ENCODE peak calls at places on chromosomes 1 and 21, in ten cellular contexts. G, B, X, L, H, U, S, N, J and R are unnamed samples.

GRCh38 chr1:225658041-225658440 is 5.1 kb upstream of the ENAH start:
- DNase-seq in N (no peak), S (no peak), U (no peak), G (no peak), J (no peak), B (no peak), H (no peak), X (no peak), L (no peak), R (no peak)

GRCh38 chr1:183019126-183019740 is 4.0 kb upstream of the LAMC1 start:
- DNase-seq in H (no peak), N (no peak), X (no peak), L (no peak), B (no peak), U (no peak), J (no peak), S (no peak), G (no peak), R (no peak)

GRCh38 chr1:89708727-89709375 is 75.9 kb downstream of the LRRC8C start:
- DNase-seq in S (no peak), J (no peak), B (no peak), G (no peak), L (no peak), U (no peak), X (no peak), H (no peak), N (no peak), R (no peak)

GRCh38 chr1:55140546-55140983 is 74.6 kb downstream of the USP24 start:
- DNase-seq in B (peak), G (peak), U (peak), H (peak), N (peak), X (peak), J (peak), S (peak), L (peak), R (peak)

GRCh38 chr1:29176567-29176966 is 5.1 kb downstream of the SRSF4 start:
- DNase-seq in G (no peak), H (no peak), U (no peak), L (no peak), N (no peak), B (no peak), X (no peak), S (no peak), J (no peak), R (no peak)

GRCh38 chr1:35894183-35894582 is 11.2 kb downstream of the AGO1 start:
- DNase-seq in G (peak), L (no peak), U (no peak), H (no peak), X (no peak), S (no peak), B (no peak), J (no peak), N (peak), R (no peak)

GRCh38 chr1:48853006-48853405 is 76.3 kb upstream of the BEND5 start:
- DNase-seq in B (no peak), S (no peak), X (no peak), L (no peak), U (peak), G (peak), N (no peak), H (no peak), J (no peak), R (no peak)

GRCh38 chr1:228329887-228330286 is 76.7 kb downstream of the TRIM11 start:
- DNase-seq in N (no peak), S (no peak), U (no peak), G (no peak), H (no peak), L (no peak), B (no peak), J (no peak), X (no peak), R (no peak)

GRCh38 chr1:89673251-89673650 is 40.3 kb downstream of the LRRC8C start:
- DNase-seq in H (no peak), G (no peak), L (no peak), J (no peak), B (no peak), S (no peak), X (no peak), N (no peak), U (no peak), R (no peak)

GRCh38 chr21:45341261-45341660 is 53.6 kb upstream of the POFUT2 start:
- DNase-seq in B (no peak), U (no peak), L (no peak), N (no peak), G (no peak), J (no peak), S (no peak), H (no peak), X (no peak), R (no peak)

GRCh38 chr21:40507978-40508377 is 339.0 kb downstream of the DSCAM start:
- DNase-seq in J (no peak), H (no peak), L (no peak), S (no peak), U (peak), N (no peak), G (peak), X (no peak), B (no peak), R (no peak)

GRCh38 chr21:8998946-8999681 is 1522.3 kb upstream of the TPTE start:
- DNase-seq in S (no peak), J (no peak), N (no peak), H (no peak), U (no peak), B (no peak), X (no peak), L (no peak), G (no peak), R (no peak)

GRCh38 chr1:39574646-39575045 is 1.9 kb downstream of the PABPC4 start:
- DNase-seq in U (no peak), H (no peak), B (no peak), S (no peak), N (no peak), J (no peak), X (no peak), G (no peak), L (peak), R (peak)

GRCh38 chr1:78333426-78334012 is 157.3 kb upstream of the PTGFR start:
- DNase-seq in B (no peak), J (no peak), N (peak), X (peak), G (peak), U (no peak), L (no peak), S (no peak), H (no peak), R (no peak)

GRCh38 chr1:145917595-145917994 is 922 bp downstream of the PEX11B start:
- DNase-seq in G (no peak), S (no peak), U (no peak), X (no peak), H (no peak), N (no peak), B (no peak), L (no peak), J (no peak), R (no peak)

GRCh38 chr1:85258536-85259117 is 835 bp downstream of the C1orf52 start:
- DNase-seq in S (no peak), G (no peak), L (no peak), U (no peak), B (no peak), H (no peak), N (no peak), X (no peak), J (no peak), R (no peak)

GRCh38 chr1:110340207-110340468 is 961 bp downstream of the RBM15 start:
- DNase-seq in B (peak), L (no peak), X (no peak), J (no peak), S (no peak), G (peak), N (no peak), H (no peak), U (no peak), R (peak)

GRCh38 chr21:45440736-45441350 is 35.9 kb downstream of the COL18A1 start:
- DNase-seq in H (no peak), L (no peak), J (no peak), S (no peak), G (no peak), U (no peak), N (no peak), B (no peak), X (no peak), R (no peak)

GRCh38 chr1:116472431-116472961 is 98.3 kb downstream of the CD58 start:
- DNase-seq in L (peak), H (peak), G (peak), X (no peak), B (no peak), S (no peak), J (no peak), N (no peak), U (no peak), R (no peak)

GRCh38 chr1:233700338-233700737 is 86.4 kb downstream of the KCNK1 start:
- DNase-seq in H (no peak), J (no peak), X (no peak), N (no peak), S (no peak), B (no peak), L (peak), U (no peak), G (no peak), R (no peak)

GRCh38 chr1:32073387-32074229 is 869 bp downstream of the TMEM39B start:
- DNase-seq in B (no peak), X (no peak), N (no peak), H (no peak), L (no peak), J (no peak), U (no peak), G (no peak), S (no peak), R (no peak)

GRCh38 chr1:168321945-168322344 is 41.3 kb downstream of the TBX19 start:
- DNase-seq in U (peak), J (no peak), N (peak), X (no peak), H (peak), G (no peak), B (no peak), L (peak), S (no peak), R (no peak)

GRCh38 chr1:101908980-101909379 is 87.7 kb downstream of the OLFM3 start:
- DNase-seq in G (no peak), L (no peak), B (no peak), H (no peak), N (no peak), X (no peak), U (no peak), J (no peak), S (no peak), R (no peak)

GRCh38 chr1:37315236-37315870 is 159.0 kb upstream of the ZC3H12A start:
- DNase-seq in L (peak), B (no peak), U (no peak), G (no peak), S (no peak), X (no peak), N (no peak), H (no peak), J (no peak), R (no peak)

GRCh38 chr1:55062801-55063561 is 23.6 kb downstream of the PCSK9 start:
- DNase-seq in X (no peak), N (no peak), U (no peak), S (no peak), L (no peak), H (peak), B (no peak), J (no peak), G (no peak), R (no peak)

GRCh38 chr1:162389021-162389818 is 7.7 kb downstream of the C1orf226 start:
- DNase-seq in J (no peak), U (no peak), S (no peak), X (no peak), G (peak), B (no peak), H (no peak), L (no peak), N (no peak), R (no peak)

GRCh38 chr1:182604128-182604834 is at the start of gene RGS16:
- DNase-seq in X (peak), N (peak), U (peak), B (peak), G (no peak), H (peak), L (peak), S (peak), J (peak), R (peak)

GRCh38 chr1:16921391-16922185 is at the start of gene CROCC:
- DNase-seq in N (no peak), U (no peak), H (peak), L (peak), G (no peak), B (peak), J (peak), S (no peak), X (peak), R (no peak)

GRCh38 chr21:42364304-42364865 is 1.9 kb downstream of the TFF1 start:
- DNase-seq in X (no peak), G (no peak), B (no peak), J (no peak), H (no peak), S (no peak), L (no peak), N (no peak), U (no peak), R (no peak)